ENCODE peak calls at places on chromosomes 4 and X, in eight cellular contexts. One of them, this sample, is unnamed.

GRCh38 chrX:107845625-107846024 is 20.0 kb downstream of the MID2 start:
- DNase-seq in thoracic aorta: no peak
- DNase-seq in cardiac fibroblast: no peak
- DNase-seq in GM12864: no peak
- DNase-seq in AG10803: no peak
- DNase-seq in endodermal cell: no peak
- DNase-seq in breast epithelium: no peak
- DNase-seq in A549: no peak
- DNase-seq in this sample: no peak

GRCh38 chr4:7854211-7854610 is 85.5 kb downstream of the AFAP1 start:
- DNase-seq in cardiac fibroblast: no peak
- DNase-seq in endodermal cell: no peak
- DNase-seq in AG10803: no peak
- DNase-seq in GM12864: no peak
- DNase-seq in thoracic aorta: no peak
- DNase-seq in A549: no peak
- DNase-seq in breast epithelium: no peak
- DNase-seq in this sample: no peak

GRCh38 chrX:2974946-2975345 is 31.4 kb upstream of the ARSH start:
- DNase-seq in AG10803: peak; percentile 13
- DNase-seq in thoracic aorta: no peak
- DNase-seq in GM12864: no peak
- DNase-seq in cardiac fibroblast: peak; percentile 13
- DNase-seq in endodermal cell: no peak
- DNase-seq in A549: no peak
- DNase-seq in breast epithelium: no peak
- DNase-seq in this sample: no peak

GRCh38 chrX:136880003-136880451 is 498 bp downstream of the RBMX start:
- DNase-seq in breast epithelium: no peak
- DNase-seq in cardiac fibroblast: peak; percentile 26
- DNase-seq in endodermal cell: peak; percentile 47
- DNase-seq in GM12864: no peak
- DNase-seq in thoracic aorta: no peak
- DNase-seq in A549: peak; percentile 22
- DNase-seq in AG10803: no peak
- DNase-seq in this sample: no peak

GRCh38 chr4:181030961-181031360 is 1212.2 kb upstream of the TENM3 start:
- DNase-seq in thoracic aorta: no peak
- DNase-seq in breast epithelium: no peak
- DNase-seq in GM12864: no peak
- DNase-seq in endodermal cell: no peak
- DNase-seq in A549: no peak
- DNase-seq in cardiac fibroblast: peak; percentile 8
- DNase-seq in AG10803: peak; percentile 85
- DNase-seq in this sample: no peak

GRCh38 chr4:89509708-89510269 is 202.2 kb upstream of the GPRIN3 start:
- DNase-seq in GM12864: peak; percentile 49
- DNase-seq in breast epithelium: no peak
- DNase-seq in thoracic aorta: no peak
- DNase-seq in A549: no peak
- DNase-seq in cardiac fibroblast: peak; percentile 88
- DNase-seq in AG10803: peak; percentile 96
- DNase-seq in endodermal cell: no peak
- DNase-seq in this sample: no peak

GRCh38 chr4:4574792-4575191 is 32.9 kb upstream of the STX18 start:
- DNase-seq in breast epithelium: no peak
- DNase-seq in GM12864: peak; percentile 15
- DNase-seq in AG10803: peak; percentile 99
- DNase-seq in cardiac fibroblast: peak; percentile 87
- DNase-seq in endodermal cell: peak; percentile 69
- DNase-seq in A549: no peak
- DNase-seq in thoracic aorta: peak; percentile 46
- DNase-seq in this sample: no peak

GRCh38 chr4:122976111-122976510 is 53.7 kb upstream of the NUDT6 start:
- DNase-seq in thoracic aorta: no peak
- DNase-seq in cardiac fibroblast: no peak
- DNase-seq in GM12864: no peak
- DNase-seq in AG10803: no peak
- DNase-seq in endodermal cell: no peak
- DNase-seq in A549: no peak
- DNase-seq in breast epithelium: no peak
- DNase-seq in this sample: no peak

GRCh38 chrX:79524642-79525041 is 157.5 kb upstream of the ITM2A start:
- DNase-seq in GM12864: no peak
- DNase-seq in A549: no peak
- DNase-seq in endodermal cell: peak; percentile 48
- DNase-seq in cardiac fibroblast: no peak
- DNase-seq in AG10803: no peak
- DNase-seq in thoracic aorta: no peak
- DNase-seq in breast epithelium: no peak
- DNase-seq in this sample: no peak

GRCh38 chrX:7068939-7069367 is 78.6 kb upstream of the STS start:
- DNase-seq in endodermal cell: peak; percentile 79
- DNase-seq in breast epithelium: no peak
- DNase-seq in thoracic aorta: no peak
- DNase-seq in GM12864: no peak
- DNase-seq in AG10803: no peak
- DNase-seq in cardiac fibroblast: no peak
- DNase-seq in A549: no peak
- DNase-seq in this sample: no peak

GRCh38 chr4:97367878-97368277 is 775.4 kb downstream of the STPG2 start:
- DNase-seq in A549: no peak
- DNase-seq in AG10803: no peak
- DNase-seq in endodermal cell: no peak
- DNase-seq in cardiac fibroblast: peak; percentile 31
- DNase-seq in thoracic aorta: no peak
- DNase-seq in breast epithelium: no peak
- DNase-seq in GM12864: no peak
- DNase-seq in this sample: no peak

GRCh38 chr4:186723207-186724047 is at the start of gene FAT1:
- DNase-seq in A549: peak; percentile 35
- DNase-seq in AG10803: peak; percentile 83
- DNase-seq in thoracic aorta: no peak
- DNase-seq in GM12864: no peak
- DNase-seq in breast epithelium: peak; percentile 68
- DNase-seq in cardiac fibroblast: peak; percentile 91
- DNase-seq in endodermal cell: peak; percentile 83
- DNase-seq in this sample: peak; percentile 80

DNA sequence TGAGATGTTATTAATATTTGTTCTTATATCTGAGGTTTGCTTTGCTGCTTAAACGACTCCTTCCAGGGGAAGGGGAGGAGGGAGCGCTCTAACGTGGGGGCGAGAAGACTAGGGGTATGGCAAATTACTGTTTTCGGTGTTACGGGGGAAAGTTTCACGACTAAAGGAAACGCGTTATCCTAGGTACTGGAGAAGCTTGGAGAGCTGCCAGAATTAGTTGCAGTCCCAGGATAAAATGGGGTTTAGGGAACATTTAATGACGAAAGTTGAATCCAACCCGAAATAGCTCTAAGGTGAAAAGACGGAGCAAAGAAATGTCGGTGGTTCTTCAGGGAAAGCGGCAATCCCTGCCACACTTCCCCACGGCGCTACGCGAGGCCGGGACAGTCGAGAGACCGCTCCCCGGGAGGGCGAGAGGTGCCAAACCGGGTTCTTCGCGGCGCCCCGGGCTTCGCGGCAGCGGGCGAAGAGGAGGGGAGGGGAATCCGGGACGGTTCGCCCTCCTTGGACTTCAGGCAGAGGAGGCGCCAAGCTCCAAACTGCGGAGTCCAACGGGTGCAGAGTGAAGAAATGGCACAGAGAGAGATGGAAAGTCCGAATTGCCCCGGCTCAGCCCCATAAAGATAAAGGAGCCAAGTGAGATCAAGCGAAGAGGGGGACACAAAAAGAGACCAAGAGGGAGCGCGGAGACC is 719 bp downstream of the THOC2 start:
- DNase-seq in breast epithelium: peak; percentile 50
- DNase-seq in thoracic aorta: no peak
- DNase-seq in AG10803: no peak
- DNase-seq in cardiac fibroblast: peak; percentile 34
- DNase-seq in GM12864: no peak
- DNase-seq in endodermal cell: peak; percentile 66
- DNase-seq in A549: peak; percentile 27
- DNase-seq in this sample: no peak
- H3K4me3 ChIP-seq in breast epithelium: peak overlapping the region; percentile 81
- H3K4me3 ChIP-seq in thoracic aorta: peak overlapping the region; percentile 87
- H3K4me3 ChIP-seq in AG10803: peak overlapping the region; percentile 80
- H3K4me3 ChIP-seq in cardiac fibroblast: peak overlapping the region; percentile 84
- H3K4me3 ChIP-seq in GM12864: peak overlapping the region; percentile 69
- H3K4me3 ChIP-seq in endodermal cell: peak overlapping the region; percentile 93
- H3K4me3 ChIP-seq in A549: peak overlapping the region; percentile 80
- H3K4me3 ChIP-seq in this sample: peak overlapping the region; percentile 76

GRCh38 chrX:68822641-68823410 is 6.0 kb upstream of the EFNB1 start:
- DNase-seq in breast epithelium: no peak
- DNase-seq in endodermal cell: peak; percentile 84
- DNase-seq in cardiac fibroblast: peak; percentile 77
- DNase-seq in A549: peak; percentile 36
- DNase-seq in thoracic aorta: no peak
- DNase-seq in GM12864: no peak
- DNase-seq in AG10803: peak; percentile 48
- DNase-seq in this sample: no peak

GRCh38 chrX:68824565-68825125 is 4.2 kb upstream of the EFNB1 start:
- DNase-seq in AG10803: no peak
- DNase-seq in cardiac fibroblast: no peak
- DNase-seq in GM12864: no peak
- DNase-seq in endodermal cell: no peak
- DNase-seq in thoracic aorta: no peak
- DNase-seq in breast epithelium: no peak
- DNase-seq in A549: no peak
- DNase-seq in this sample: peak; percentile 47

GRCh38 chrX:68821616-68822015 is 7.2 kb upstream of the EFNB1 start:
- DNase-seq in A549: no peak
- DNase-seq in endodermal cell: no peak
- DNase-seq in thoracic aorta: no peak
- DNase-seq in breast epithelium: no peak
- DNase-seq in GM12864: no peak
- DNase-seq in cardiac fibroblast: no peak
- DNase-seq in AG10803: no peak
- DNase-seq in this sample: no peak

GRCh38 chrX:68824152-68824433 is 4.7 kb upstream of the EFNB1 start:
- DNase-seq in endodermal cell: no peak
- DNase-seq in A549: no peak
- DNase-seq in GM12864: no peak
- DNase-seq in breast epithelium: no peak
- DNase-seq in thoracic aorta: no peak
- DNase-seq in cardiac fibroblast: no peak
- DNase-seq in AG10803: no peak
- DNase-seq in this sample: peak; percentile 68

GRCh38 chrX:68823413-68824151 is 5.2 kb upstream of the EFNB1 start:
- DNase-seq in cardiac fibroblast: no peak
- DNase-seq in thoracic aorta: no peak
- DNase-seq in GM12864: no peak
- DNase-seq in A549: no peak
- DNase-seq in breast epithelium: no peak
- DNase-seq in AG10803: no peak
- DNase-seq in endodermal cell: no peak
- DNase-seq in this sample: no peak
- TF ChIP-seq CTCF in cardiac fibroblast: no peak
- TF ChIP-seq CTCF in thoracic aorta: no peak
- TF ChIP-seq CTCF in GM12864: no peak
- TF ChIP-seq CTCF in A549: no peak
- TF ChIP-seq CTCF in breast epithelium: no peak
- TF ChIP-seq CTCF in AG10803: no peak
- TF ChIP-seq CTCF in endodermal cell: no peak
- TF ChIP-seq CTCF in this sample: no peak

GRCh38 chrX:53717205-53717604 is 30.7 kb upstream of the HUWE1 start:
- DNase-seq in endodermal cell: no peak
- DNase-seq in AG10803: no peak
- DNase-seq in cardiac fibroblast: no peak
- DNase-seq in A549: no peak
- DNase-seq in breast epithelium: no peak
- DNase-seq in thoracic aorta: no peak
- DNase-seq in GM12864: no peak
- DNase-seq in this sample: no peak

GRCh38 chrX:53718073-53718472 is 31.6 kb upstream of the HUWE1 start:
- DNase-seq in breast epithelium: no peak
- DNase-seq in thoracic aorta: no peak
- DNase-seq in GM12864: no peak
- DNase-seq in cardiac fibroblast: no peak
- DNase-seq in AG10803: no peak
- DNase-seq in A549: no peak
- DNase-seq in endodermal cell: no peak
- DNase-seq in this sample: no peak

GRCh38 chrX:53714580-53715335 is 28.2 kb upstream of the HUWE1 start:
- DNase-seq in A549: no peak
- DNase-seq in breast epithelium: peak; percentile 52
- DNase-seq in thoracic aorta: no peak
- DNase-seq in GM12864: peak; percentile 80
- DNase-seq in cardiac fibroblast: peak; percentile 20
- DNase-seq in endodermal cell: peak; percentile 68
- DNase-seq in AG10803: no peak
- DNase-seq in this sample: no peak

GRCh38 chrX:53715336-53715924 is 28.9 kb upstream of the HUWE1 start:
- DNase-seq in thoracic aorta: no peak
- DNase-seq in AG10803: no peak
- DNase-seq in GM12864: no peak
- DNase-seq in cardiac fibroblast: no peak
- DNase-seq in A549: no peak
- DNase-seq in endodermal cell: no peak
- DNase-seq in breast epithelium: no peak
- DNase-seq in this sample: no peak

DNA sequence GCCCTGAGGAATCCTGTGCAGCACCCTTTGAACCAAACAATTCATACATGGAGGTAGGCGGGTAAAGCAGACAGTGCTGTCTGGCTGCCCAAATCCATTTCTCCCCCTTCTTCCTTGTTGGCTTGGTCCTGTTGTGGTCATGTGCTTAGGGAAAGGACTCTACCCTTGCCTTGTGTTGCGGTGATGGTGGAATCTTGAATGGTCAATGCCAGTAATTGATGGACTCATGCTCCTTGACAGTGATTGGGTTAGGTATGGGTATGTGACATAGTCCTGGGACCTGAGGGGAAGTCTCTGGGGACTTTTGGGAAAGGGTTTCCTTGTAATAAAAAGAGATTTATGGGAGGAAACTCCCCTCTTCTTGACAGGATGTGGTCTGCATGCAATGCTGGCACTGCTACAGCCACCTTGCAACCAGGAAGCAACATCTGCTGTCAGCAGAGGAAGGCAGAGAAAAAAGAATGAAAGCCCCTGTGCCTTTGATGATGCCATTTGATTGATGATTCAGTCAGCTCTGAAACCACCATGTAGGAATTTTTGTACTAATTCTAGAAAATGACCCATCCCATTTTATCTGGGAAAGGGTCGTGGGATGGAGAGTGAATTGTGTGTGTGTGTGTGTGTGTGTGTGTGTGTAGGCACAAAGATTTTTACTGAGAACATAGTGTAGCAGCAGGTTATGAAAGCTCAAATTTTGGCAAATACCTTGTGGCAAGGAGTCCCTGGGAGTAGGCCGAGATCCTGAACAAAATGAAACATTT is 30.0 kb upstream of the HUWE1 start:
- DNase-seq in cardiac fibroblast: no peak
- DNase-seq in endodermal cell: no peak
- DNase-seq in GM12864: no peak
- DNase-seq in A549: no peak
- DNase-seq in breast epithelium: no peak
- DNase-seq in thoracic aorta: no peak
- DNase-seq in AG10803: peak; percentile 49
- DNase-seq in this sample: no peak
- H3K4me3 ChIP-seq in cardiac fibroblast: no peak overlapping the region
- H3K4me3 ChIP-seq in endodermal cell: no peak overlapping the region
- H3K4me3 ChIP-seq in GM12864: peak overlapping the region; percentile 41
- H3K4me3 ChIP-seq in A549: no peak overlapping the region
- H3K4me3 ChIP-seq in breast epithelium: no peak overlapping the region
- H3K4me3 ChIP-seq in thoracic aorta: no peak overlapping the region
- H3K4me3 ChIP-seq in AG10803: no peak overlapping the region
- H3K4me3 ChIP-seq in this sample: no peak overlapping the region

GRCh38 chr4:153465922-153466636 is at the start of gene TMEM131L:
- DNase-seq in thoracic aorta: no peak
- DNase-seq in cardiac fibroblast: peak; percentile 74
- DNase-seq in endodermal cell: peak; percentile 90
- DNase-seq in breast epithelium: no peak
- DNase-seq in A549: peak; percentile 44
- DNase-seq in GM12864: no peak
- DNase-seq in AG10803: peak; percentile 61
- DNase-seq in this sample: peak; percentile 82
- TF ChIP-seq CTCF in thoracic aorta: no peak
- TF ChIP-seq CTCF in cardiac fibroblast: peak; percentile 17
- TF ChIP-seq CTCF in endodermal cell: peak; percentile 46
- TF ChIP-seq CTCF in breast epithelium: no peak
- TF ChIP-seq CTCF in A549: no peak
- TF ChIP-seq CTCF in GM12864: peak; percentile 33
- TF ChIP-seq CTCF in AG10803: no peak
- TF ChIP-seq CTCF in this sample: no peak

This sample was measured in coronary artery.